ENCODE peak calls at places on chromosome 12, in ten cellular contexts. N is tibial nerve; J is SK-N-SH; K is tibial artery; X is fibroblast of lung; F is bronchial epithelial cell; M is astrocyte; B is effector memory CD4-positive, alpha-beta T cell; W is endothelial cell of umbilical vein; P is PC-3. C is an unnamed sample. For H3K27me3, the result is how much of the 10 kb centered on the place peaks cover.

GRCh38 chr12:8048906-8049305 is 16.4 kb downstream of the FOXJ2 start:
- DNase-seq in N (no peak), J (no peak), K (no peak), X (no peak), F (no peak), M (no peak), B (no peak), W (no peak), P (no peak), C (no peak)

GRCh38 chr12:92539966-92540791 is 162.6 kb upstream of the PLEKHG7 start:
- DNase-seq in N (no peak), J (no peak), K (no peak), X (no peak), F (no peak), M (no peak), B (no peak), W (peak), P (no peak), C (no peak)

GRCh38 chr12:54265364-54265812 is 14.5 kb downstream of the CBX5 start:
- DNase-seq in N (no peak), J (peak), K (no peak), X (no peak), F (no peak), M (no peak), B (no peak), W (no peak), P (no peak), C (no peak)

GRCh38 chr12:89494411-89495231 is 30.0 kb downstream of the GALNT4 start:
- DNase-seq in N (no peak), J (no peak), K (no peak), X (peak), F (peak), M (peak), B (no peak), W (no peak), P (no peak), C (no peak)

GRCh38 chr12:95701275-95701674 is 89.3 kb downstream of the NTN4 start:
- DNase-seq in N (no peak), J (no peak), K (no peak), X (no peak), F (peak), M (peak), B (no peak), W (peak), P (no peak), C (no peak)

GRCh38 chr12:39946361-39946948 is 159.4 kb downstream of the SLC2A13 start:
- DNase-seq in N (no peak), J (no peak), K (no peak), X (no peak), F (peak), M (no peak), B (no peak), W (no peak), P (no peak), C (no peak)

GRCh38 chr12:23815810-23816209 is 133.7 kb downstream of the SOX5 start:
- DNase-seq in N (no peak), J (no peak), K (no peak), X (no peak), F (no peak), M (no peak), B (no peak), W (no peak), P (no peak), C (no peak)

GRCh38 chr12:108640802-108641445 is 7.2 kb upstream of the SELPLG start:
- DNase-seq in N (no peak), J (peak), K (peak), X (no peak), F (peak), M (peak), B (no peak), W (no peak), P (peak), C (no peak)

GRCh38 chr12:12890492-12890814 is 909 bp upstream of the GPRC5A start:
- DNase-seq in N (no peak), J (peak), K (no peak), X (peak), F (no peak), M (no peak), B (no peak), W (peak), P (no peak), C (no peak)

GRCh38 chr12:62632521-62632920 is 165.9 kb downstream of the MON2 start:
- DNase-seq in N (peak), J (peak), K (peak), X (peak), F (no peak), M (peak), B (no peak), W (peak), P (no peak), C (peak)

GRCh38 chr12:112977139-112977538 is 1.2 kb upstream of the OAS2 start:
- DNase-seq in N (no peak), J (no peak), K (no peak), X (no peak), F (no peak), M (no peak), B (no peak), W (no peak), P (no peak), C (no peak)

GRCh38 chr12:16349132-16349463 is 1.7 kb downstream of the MGST1 start:
- DNase-seq in N (peak), J (no peak), K (peak), X (peak), F (peak), M (peak), B (no peak), W (peak), P (peak), C (peak)

GRCh38 chr12:58443981-58444371 is 476.3 kb downstream of the LRIG3 start:
- DNase-seq in N (no peak), J (no peak), K (no peak), X (peak), F (peak), M (peak), B (no peak), W (no peak), P (no peak), C (no peak)

GRCh38 chr12:91958816-91959215 is 186.8 kb downstream of the BTG1 start:
- DNase-seq in N (no peak), J (no peak), K (no peak), X (peak), F (peak), M (peak), B (no peak), W (no peak), P (peak), C (peak)

GRCh38 chr12:120856980-120857379 is 47.2 kb downstream of the SPPL3 start:
- DNase-seq in N (no peak), J (no peak), K (no peak), X (no peak), F (peak), M (no peak), B (no peak), W (no peak), P (peak), C (no peak)

GRCh38 chr12:131749618-131750315 is 38.9 kb downstream of the SFSWAP start:
- DNase-seq in N (no peak), J (no peak), K (no peak), X (no peak), F (no peak), M (no peak), B (no peak), W (no peak), P (no peak), C (no peak)
- H3K4me3 ChIP-seq in N (no peak), J (no peak), K (no peak), X (no peak), F (no peak), M (no peak), B (no peak), W (no peak), P (no peak), C (no peak)

DNA sequence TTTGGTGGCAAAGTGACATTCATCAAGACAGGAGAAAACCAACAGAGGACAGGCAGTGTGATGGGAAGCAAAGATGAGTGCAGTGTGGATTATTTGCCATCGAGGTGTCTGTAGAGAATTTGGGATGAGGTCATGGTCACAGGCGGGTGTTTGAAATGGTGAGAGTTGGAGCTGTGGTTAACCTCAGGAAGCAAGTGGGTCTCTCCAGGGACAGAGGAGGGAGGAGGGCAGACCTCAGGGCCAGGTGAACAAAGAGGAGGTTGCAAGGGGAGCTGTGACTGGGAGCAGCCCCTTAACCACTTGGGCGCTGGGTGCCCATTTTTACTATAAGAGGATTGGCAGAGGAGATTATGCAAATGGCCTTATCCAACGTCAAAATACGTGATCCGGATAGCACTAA is 7.0 kb downstream of the FZD10 start:
- DNase-seq in N (no peak), J (no peak), K (no peak), X (no peak), F (no peak), M (no peak), B (no peak), W (no peak), P (no peak), C (no peak)
- H3K27me3 ChIP-seq in N (under half), J (under half), K (under half), X (under half), F (under half), M (under half), B (under half), W (under half), P (under half), C (under half)

DNA sequence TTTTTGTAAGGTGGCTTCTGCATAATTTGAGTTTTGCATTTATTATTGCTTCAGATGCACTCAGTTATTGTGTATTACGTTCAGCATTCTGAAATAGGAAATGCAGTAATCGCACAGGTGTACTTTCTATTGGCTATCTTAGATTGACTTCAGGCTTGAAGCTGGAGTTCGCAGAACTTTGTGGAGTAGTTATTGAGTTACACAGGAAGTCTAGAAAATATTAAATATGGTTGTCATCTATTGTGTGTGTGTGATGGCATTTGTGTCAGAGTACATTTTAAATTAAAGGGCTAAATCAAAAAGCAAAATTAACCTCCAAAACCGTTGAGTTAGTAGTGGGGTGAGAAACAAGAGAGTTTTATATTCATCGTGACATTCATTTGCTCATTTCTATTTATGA is 2.7 kb downstream of the ARID2 start:
- DNase-seq in N (no peak), J (no peak), K (no peak), X (peak), F (peak), M (peak), B (no peak), W (peak), P (peak), C (no peak)
- H3K4me3 ChIP-seq in N (peak), J (peak), K (peak), X (peak), F (peak), M (peak), B (peak), W (peak), P (peak), C (peak)

DNA sequence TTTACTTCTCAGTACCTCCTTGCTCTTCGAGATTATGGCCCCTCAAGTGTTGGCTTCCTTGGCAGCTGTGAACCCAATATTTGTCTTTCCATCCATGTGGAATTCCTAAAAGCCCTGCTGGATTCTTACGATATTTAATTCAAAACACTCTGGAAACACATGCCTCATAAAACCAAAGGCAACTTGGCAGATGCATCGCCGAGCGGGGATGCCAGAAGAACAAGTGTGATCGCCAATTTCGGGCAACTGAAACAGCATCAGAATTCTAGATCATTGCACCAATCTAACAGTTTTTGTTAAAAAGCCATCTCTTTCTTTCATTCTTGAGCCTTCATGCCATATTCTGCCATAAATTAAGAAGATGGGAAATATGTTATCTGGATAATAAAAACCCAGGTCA is 934.4 kb downstream of the AACS start:
- DNase-seq in N (no peak), J (no peak), K (no peak), X (no peak), F (no peak), M (no peak), B (no peak), W (no peak), P (no peak), C (no peak)
- H3K27me3 ChIP-seq in N (under half), J (under half), K (under half), X (under half), F (under half), M (under half), B (under half), W (under half), P (under half), C (under half)

C was measured in BJ.